ENCODE peak calls at places on chromosomes 6 and 20, in four cellular contexts. W, S, Y and A are unnamed samples.
A peak's percentile ranks its signal among the peaks of the same experiment; 100 is the strongest.

GRCh38 chr6:55239099-55239498 is 64.8 kb downstream of the HCRTR2 start:
- DNase-seq in W (no peak), Y (no peak), S (no peak), A (no peak)

GRCh38 chr6:117317261-117317660 is 51.9 kb downstream of the VGLL2 start:
- DNase-seq in Y (peak; percentile 51), S (no peak), W (no peak), A (no peak)

GRCh38 chr20:46894579-46894958 is at the start of gene EYA2:
- DNase-seq in W (no peak), S (no peak), Y (no peak), A (no peak)

GRCh38 chr6:168165891-168166290 is 86.9 kb upstream of the FRMD1 start:
- DNase-seq in S (no peak), W (no peak), Y (no peak), A (no peak)

GRCh38 chr6:14108571-14109410 is 8.8 kb upstream of the CD83 start:
- DNase-seq in W (peak; percentile 41), S (no peak), Y (peak; percentile 85), A (peak; percentile 25)

GRCh38 chr6:134111062-134111677 is 58.7 kb upstream of the SLC2A12 start:
- DNase-seq in S (no peak), Y (peak; percentile 63), W (peak; percentile 22), A (no peak)

GRCh38 chr20:57908691-57909090 is 198.9 kb upstream of the PMEPA1 start:
- DNase-seq in S (no peak), W (no peak), Y (no peak), A (no peak)

GRCh38 chr20:37697314-37697713 is 3.5 kb downstream of the CTNNBL1 start:
- DNase-seq in W (no peak), Y (peak; percentile 62), S (no peak), A (no peak)

GRCh38 chr6:14964486-14964885 is 281.4 kb upstream of the JARID2 start:
- DNase-seq in S (no peak), W (no peak), Y (no peak), A (no peak)

GRCh38 chr6:162750776-162751175 is 23.0 kb downstream of the PACRG start:
- DNase-seq in S (no peak), Y (no peak), W (no peak), A (no peak)

GRCh38 chr6:32252326-32253009 is 28.6 kb upstream of the NOTCH4 start:
- DNase-seq in W (no peak), Y (no peak), S (no peak), A (no peak)

GRCh38 chr20:63295018-63295417 is 2.0 kb downstream of the COL20A1 start:
- DNase-seq in Y (no peak), W (no peak), S (no peak), A (no peak)

GRCh38 chr20:40643891-40644290 is 45.1 kb downstream of the MAFB start:
- DNase-seq in W (no peak), S (no peak), Y (no peak), A (no peak)

GRCh38 chr20:48941467-48941866 is 20.0 kb downstream of the ARFGEF2 start:
- DNase-seq in Y (no peak), W (no peak), S (no peak), A (no peak)

GRCh38 chr20:31543966-31544598 is 29.8 kb downstream of the HM13 start:
- DNase-seq in S (no peak), W (no peak), Y (no peak), A (no peak)

GRCh38 chr6:150962436-150962835 is 96.9 kb downstream of the MTHFD1L start:
- DNase-seq in Y (no peak), W (no peak), S (no peak), A (no peak)

GRCh38 chr6:157268835-157269234 is 54.5 kb downstream of the TMEM242 start:
- DNase-seq in Y (no peak), W (no peak), S (no peak), A (no peak)

GRCh38 chr20:62603021-62603906 is 39.0 kb upstream of the SLCO4A1 start:
- DNase-seq in W (peak; percentile 47), S (no peak), Y (peak; percentile 12), A (peak; percentile 19)

GRCh38 chr20:61753987-61754956 is 311.4 kb downstream of the TAF4 start:
- DNase-seq in S (no peak), W (no peak), Y (no peak), A (no peak)

GRCh38 chr6:43669922-43670622 is 17.5 kb downstream of the MRPS18A start:
- DNase-seq in Y (no peak), W (peak; percentile 15), S (no peak), A (peak; percentile 14)

GRCh38 chr20:49990310-49990720 is 7.5 kb downstream of the SNAI1 start:
- DNase-seq in Y (peak; percentile 63), W (no peak), S (no peak), A (no peak)

GRCh38 chr6:134303903-134304302 is 14.0 kb downstream of the SGK1 start:
- DNase-seq in Y (peak; percentile 91), W (no peak), S (no peak), A (no peak)

GRCh38 chr6:162177733-162178132 is 549.8 kb downstream of the PRKN start:
- DNase-seq in S (no peak), Y (peak; percentile 81), W (no peak), A (no peak)

GRCh38 chr20:14406495-14406894 is 69.1 kb upstream of the FLRT3 start:
- DNase-seq in Y (no peak), S (no peak), W (no peak), A (no peak)

GRCh38 chr20:59013959-59014608 is 5.1 kb upstream of the TUBB1 start:
- DNase-seq in Y (no peak), W (no peak), S (peak; percentile 36), A (no peak)

GRCh38 chr6:27591660-27592059 is 118.8 kb upstream of the ZNF184 start:
- DNase-seq in Y (peak; percentile 36), W (no peak), S (no peak), A (no peak)

GRCh38 chr6:6546318-6547110 is 42.0 kb upstream of the LY86 start:
- DNase-seq in W (peak; percentile 57), S (peak; percentile 73), Y (no peak), A (no peak)

GRCh38 chr6:85516168-85516567 is 66.3 kb downstream of the NT5E start:
- DNase-seq in W (no peak), S (no peak), Y (no peak), A (no peak)

GRCh38 chr6:1917628-1918371 is 308.1 kb downstream of the FOXC1 start:
- DNase-seq in S (no peak), W (peak; percentile 56), Y (no peak), A (peak; percentile 4)

GRCh38 chr6:156977527-156978291 is 200.5 kb downstream of the ARID1B start:
- DNase-seq in W (no peak), Y (no peak), S (no peak), A (no peak)

GRCh38 chr6:123925360-123925759 is 121.7 kb downstream of the NKAIN2 start:
- DNase-seq in W (no peak), S (no peak), Y (no peak), A (no peak)

GRCh38 chr20:40814328-40814960 is 125.4 kb upstream of the MAFB start:
- DNase-seq in S (peak; percentile 53), Y (no peak), W (no peak), A (no peak)

GRCh38 chr6:106974337-106974998 is at the start of gene CD24:
- DNase-seq in S (peak; percentile 87), W (peak; percentile 38), Y (no peak), A (peak; percentile 8)

GRCh38 chr6:54431466-54431865 is 123.2 kb downstream of the TINAG start:
- DNase-seq in S (no peak), Y (no peak), W (no peak), A (no peak)

GRCh38 chr20:57841297-57841866 is 131.6 kb upstream of the PMEPA1 start:
- DNase-seq in W (no peak), S (peak; percentile 44), Y (no peak), A (no peak)

GRCh38 chr6:4008324-4009047 is 70.5 kb downstream of the FAM217A start:
- DNase-seq in Y (peak; percentile 50), W (no peak), S (no peak), A (no peak)

GRCh38 chr6:8194499-8194898 is 92.2 kb upstream of the EEF1E1 start:
- DNase-seq in S (no peak), Y (no peak), W (no peak), A (no peak)

GRCh38 chr6:112014483-112014882 is 39.4 kb upstream of the CCN6 start:
- DNase-seq in W (no peak), S (no peak), Y (no peak), A (no peak)

GRCh38 chr20:58670097-58670496 is 19.0 kb downstream of the STX16 start:
- DNase-seq in Y (no peak), S (no peak), W (no peak), A (no peak)